ENCODE peak calls at places on chromosomes 6 and 20, in nine cellular contexts. H is activated CD4-positive, alpha-beta T cell treated with anti-CD3 and anti-CD28 coated beads, Interleukin-2, amount 50 U/mL, for 1 hour; O is NCI-H524; M is GM20000; L is MCF 10A; Y is adipocyte; Z is endodermal cell; C is NCI-H510A treated with DMSO at 0.1 percent for 48 hours; D is GM19239. G is an unnamed sample.
A peak's percentile ranks its signal among the peaks of the same experiment; 100 is the strongest.

GRCh38 chr20:8662433-8662954 is 406.4 kb upstream of the PLCB4 start:
- DNase-seq in O (peak; percentile 20), M (no peak), L (no peak), C (no peak), H (no peak), D (no peak), Y (no peak), Z (no peak), G (no peak)

GRCh38 chr20:38181971-38182370 is 16.9 kb upstream of the TGM2 start:
- DNase-seq in C (no peak), Y (no peak), L (no peak), M (no peak), H (no peak), Z (no peak), O (no peak), D (no peak), G (no peak)

GRCh38 chr20:15654208-15654649 is 919.0 kb downstream of the KIF16B start:
- DNase-seq in L (peak; percentile 64), C (peak; percentile 64), O (peak; percentile 81), Z (peak; percentile 82), Y (peak; percentile 43), M (peak; percentile 68), D (peak; percentile 28), H (no peak), G (peak; percentile 46)

GRCh38 chr20:43096471-43096870 is 93.2 kb downstream of the PTPRT start:
- DNase-seq in Z (no peak), M (no peak), Y (no peak), L (no peak), H (no peak), C (no peak), O (peak; percentile 31), D (no peak), G (no peak)

GRCh38 chr6:42375007-42375635 is 76.6 kb downstream of the TRERF1 start:
- DNase-seq in Z (no peak), L (no peak), C (no peak), D (no peak), O (peak; percentile 96), H (no peak), M (no peak), Y (no peak), G (no peak)

GRCh38 chr6:134421496-134421895 is 103.6 kb upstream of the SGK1 start:
- DNase-seq in O (no peak), Z (no peak), L (no peak), Y (peak; percentile 70), C (no peak), M (no peak), H (no peak), D (no peak), G (no peak)

GRCh38 chr20:3595541-3595940 is 67.7 kb downstream of the GFRA4 start:
- DNase-seq in D (no peak), C (peak; percentile 93), M (no peak), O (no peak), L (no peak), Y (no peak), Z (no peak), H (no peak), G (peak; percentile 76)

GRCh38 chr6:138593100-138593877 is 94.0 kb upstream of the NHSL1 start:
- DNase-seq in M (peak; percentile 51), C (no peak), D (peak; percentile 26), Z (peak; percentile 65), Y (peak; percentile 94), O (no peak), H (no peak), L (peak; percentile 96), G (no peak)

GRCh38 chr20:6582449-6582848 is 185.0 kb upstream of the BMP2 start:
- DNase-seq in Y (no peak), C (no peak), Z (no peak), D (no peak), M (no peak), H (no peak), L (no peak), O (no peak), G (no peak)

GRCh38 chr20:43963872-43964791 is 49.5 kb downstream of the TOX2 start:
- DNase-seq in C (no peak), O (no peak), D (no peak), H (peak; percentile 56), Y (no peak), M (no peak), Z (peak; percentile 32), L (peak; percentile 59), G (peak; percentile 17)

GRCh38 chr6:75791881-75792280 is 42.8 kb downstream of the MYO6 start:
- DNase-seq in Z (no peak), Y (peak; percentile 38), C (no peak), D (no peak), M (no peak), L (peak; percentile 38), H (no peak), O (no peak), G (no peak)

GRCh38 chr6:137341721-137342195 is 122.6 kb upstream of the IFNGR1 start:
- DNase-seq in L (peak; percentile 53), Z (peak; percentile 67), O (peak; percentile 96), M (peak; percentile 27), H (peak; percentile 39), Y (peak; percentile 46), C (no peak), D (no peak), G (peak; percentile 34)

GRCh38 chr6:35085359-35086281 is 55.5 kb downstream of the TCP11 start:
- DNase-seq in Y (no peak), H (no peak), C (no peak), O (no peak), Z (peak; percentile 36), M (peak; percentile 6), L (no peak), D (no peak), G (no peak)

GRCh38 chr6:3489032-3489757 is 32.3 kb upstream of the SLC22A23 start:
- DNase-seq in L (peak; percentile 13), D (no peak), H (no peak), O (no peak), M (no peak), Y (no peak), Z (peak; percentile 88), C (no peak), G (no peak)

GRCh38 chr20:62616728-62617621 is 25.3 kb upstream of the SLCO4A1 start:
- DNase-seq in O (peak; percentile 70), Y (peak; percentile 83), C (peak; percentile 4), M (peak; percentile 90), Z (peak; percentile 91), L (peak; percentile 75), D (peak; percentile 93), H (peak; percentile 63), G (peak; percentile 79)

GRCh38 chr6:72561629-72562028 is 60.2 kb upstream of the KCNQ5 start:
- DNase-seq in M (no peak), Z (peak; percentile 71), L (no peak), H (no peak), D (no peak), C (no peak), Y (no peak), O (no peak), G (no peak)

GRCh38 chr20:56781108-56781739 is 152.1 kb downstream of the TFAP2C start:
- DNase-seq in L (peak; percentile 93), Z (no peak), D (no peak), H (no peak), C (no peak), Y (peak; percentile 64), O (peak; percentile 10), M (no peak), G (no peak)

GRCh38 chr6:144149894-144150672 is at the start of gene STX11:
- DNase-seq in L (peak; percentile 48), D (no peak), Y (peak; percentile 74), C (no peak), M (peak; percentile 89), Z (peak; percentile 86), O (peak; percentile 65), H (peak; percentile 62), G (peak; percentile 67)

GRCh38 chr6:38192011-38192410 is 372.5 kb downstream of the ZFAND3 start:
- DNase-seq in C (no peak), D (no peak), H (no peak), L (no peak), Z (peak; percentile 77), M (no peak), O (no peak), Y (no peak), G (no peak)

GRCh38 chr6:83921315-83921714 is 61.8 kb downstream of the CYB5R4 start:
- DNase-seq in Y (no peak), O (no peak), C (no peak), D (no peak), H (no peak), Z (peak; percentile 61), M (no peak), L (no peak), G (no peak)

GRCh38 chr6:104404377-104404776 is 455.3 kb downstream of the HACE1 start:
- DNase-seq in L (no peak), C (no peak), M (no peak), Z (no peak), Y (peak; percentile 8), H (no peak), D (no peak), O (no peak), G (no peak)

GRCh38 chr6:133447924-133448323 is 206.8 kb downstream of the EYA4 start:
- DNase-seq in H (no peak), O (no peak), Z (no peak), L (no peak), D (no peak), Y (peak; percentile 76), M (no peak), C (no peak), G (no peak)

GRCh38 chr6:3612341-3613041 is 139.0 kb downstream of the PXDC1 start:
- DNase-seq in O (peak; percentile 88), L (peak; percentile 98), D (no peak), Y (peak; percentile 71), M (no peak), H (no peak), Z (no peak), C (peak; percentile 87), G (peak; percentile 74)

GRCh38 chr6:79630883-79631799 is at the start of gene SH3BGRL2:
- DNase-seq in Z (peak; percentile 94), Y (peak; percentile 83), H (peak; percentile 7), L (peak; percentile 66), D (peak; percentile 33), O (peak; percentile 82), M (peak; percentile 78), C (peak; percentile 18), G (peak; percentile 80)

GRCh38 chr6:146915671-146916127 is 288.5 kb upstream of the STXBP5 start:
- DNase-seq in Y (peak; percentile 24), H (no peak), O (no peak), D (no peak), M (no peak), C (no peak), Z (no peak), L (peak; percentile 27), G (no peak)

GRCh38 chr6:2868637-2869379 is 27.1 kb upstream of the SERPINB1 start:
- DNase-seq in C (no peak), Z (peak; percentile 21), O (no peak), D (no peak), Y (no peak), H (no peak), L (no peak), M (no peak), G (no peak)

GRCh38 chr20:24303393-24303792 is 166.0 kb upstream of the SYNDIG1 start:
- DNase-seq in C (no peak), O (peak; percentile 66), Y (peak; percentile 4), H (no peak), L (no peak), D (no peak), M (no peak), Z (no peak), G (no peak)

GRCh38 chr20:19241440-19241839 is 29.0 kb downstream of the SLC24A3 start:
- DNase-seq in C (no peak), L (no peak), Z (no peak), O (no peak), D (no peak), H (no peak), Y (no peak), M (no peak), G (no peak)

G was measured in NCI-H345.